ENCODE peak calls at places on chromosomes 3 and 15, in eight cellular contexts. Z is left kidney; X is SW480; T is HTR-8/SVneo; K is GM13976; Q is activated T-cell treated with anti-CD3 and anti-CD28 coated beads, Interleukin-2, amount 50 U/mL, for 24 hours; I is substantia nigra; V is ovary. H is an unnamed sample.

GRCh38 chr15:64046347-64047153 is at the start of gene DAPK2:
- DNase-seq in X (peak; percentile 38), V (peak; percentile 45), T (peak; percentile 86), Z (peak; percentile 88), K (peak; percentile 95), I (peak; percentile 78), Q (peak; percentile 83), H (peak; percentile 88)

GRCh38 chr3:124680521-124680920 is 49.7 kb upstream of the UMPS start:
- DNase-seq in Z (no peak), X (no peak), K (no peak), T (no peak), Q (no peak), I (no peak), V (no peak), H (no peak)

GRCh38 chr15:25246641-25247417 is 192.0 kb downstream of the UBE3A start:
- DNase-seq in V (peak; percentile 4), X (no peak), I (no peak), Q (no peak), T (no peak), K (no peak), Z (no peak), H (peak; percentile 1)

GRCh38 chr15:43514241-43515057 is 3.0 kb upstream of the MAP1A start:
- DNase-seq in V (no peak), I (peak; percentile 72), Z (peak; percentile 59), K (peak; percentile 51), T (no peak), X (no peak), Q (no peak), H (no peak)

GRCh38 chr15:56598991-56599390 is 134.1 kb upstream of the MNS1 start:
- DNase-seq in Q (no peak), I (no peak), V (no peak), K (no peak), T (peak; percentile 7), X (no peak), Z (no peak), H (no peak)

GRCh38 chr3:179731544-179731943 is 78.7 kb downstream of the USP13 start:
- DNase-seq in I (no peak), V (no peak), Z (no peak), Q (no peak), X (no peak), K (no peak), T (no peak), H (no peak)

GRCh38 chr3:120469440-120470415 is 18.9 kb upstream of the FSTL1 start:
- DNase-seq in Q (no peak), K (no peak), T (no peak), V (no peak), Z (no peak), I (peak; percentile 5), X (peak; percentile 5), H (no peak)

GRCh38 chr3:54133196-54133595 is 10.8 kb downstream of the CACNA2D3 start:
- DNase-seq in X (no peak), T (no peak), K (no peak), V (no peak), Q (no peak), Z (no peak), I (no peak), H (no peak)

GRCh38 chr15:72289597-72290325 is 17.4 kb upstream of the PARP6 start:
- DNase-seq in I (no peak), T (no peak), Q (no peak), X (no peak), K (no peak), Z (no peak), V (no peak), H (no peak)

GRCh38 chr3:10343526-10343925 is 22.6 kb upstream of the SEC13 start:
- DNase-seq in K (no peak), Z (no peak), Q (no peak), V (no peak), T (no peak), I (no peak), X (no peak), H (no peak)

GRCh38 chr3:144244662-144245061 is 273.0 kb downstream of the DIPK2A start:
- DNase-seq in V (no peak), T (no peak), I (no peak), K (no peak), X (no peak), Z (no peak), Q (no peak), H (no peak)

GRCh38 chr3:4906107-4906621 is 73.1 kb upstream of the BHLHE40 start:
- DNase-seq in V (no peak), T (peak; percentile 5), I (no peak), X (no peak), K (no peak), Z (peak; percentile 66), Q (no peak), H (no peak)

GRCh38 chr3:153099131-153099530 is 62.9 kb upstream of the RAP2B start:
- DNase-seq in I (no peak), Q (no peak), X (no peak), T (no peak), V (no peak), K (no peak), Z (no peak), H (no peak)

GRCh38 chr3:121514496-121514895 is 31.3 kb downstream of the POLQ start:
- DNase-seq in Q (no peak), K (no peak), T (no peak), X (no peak), I (no peak), V (no peak), Z (no peak), H (no peak)

GRCh38 chr15:73809728-73810501 is 56.8 kb upstream of the INSYN1 start:
- DNase-seq in T (no peak), I (peak; percentile 47), Z (no peak), Q (no peak), K (no peak), V (no peak), X (peak; percentile 38), H (no peak)

GRCh38 chr3:157876556-157876955 is 229.7 kb downstream of the SHOX2 start:
- DNase-seq in I (no peak), Z (no peak), Q (no peak), X (no peak), V (no peak), K (no peak), T (no peak), H (no peak)

GRCh38 chr3:170002829-170003228 is 35.0 kb upstream of the GPR160 start:
- DNase-seq in V (no peak), X (no peak), T (no peak), I (no peak), K (no peak), Q (no peak), Z (no peak), H (no peak)

GRCh38 chr15:68279779-68280745 is 2.5 kb downstream of the FEM1B start:
- DNase-seq in T (no peak), Z (no peak), K (no peak), V (no peak), I (no peak), X (no peak), Q (no peak), H (no peak)